ENCODE peak calls at places on chromosomes 11 and 22, in four cellular contexts. Q is stimulated activated CD4-positive, alpha-beta T cell treated with anti-CD3 and anti-CD28 coated beads, Interleukin-15, amount 100 ng/mL, for 48 hours; U is activated CD4-positive, alpha-beta T cell treated with anti-CD3 and anti-CD28 coated beads, Interleukin-2, amount 10 ng/mL, durations not matched to agents 7 days and 5 days; C is AG04449. L is an unnamed sample.

GRCh38 chr22:19959043-19959586 is 17.5 kb upstream of the TXNRD2 start:
- DNase-seq in C (no peak), U (no peak), Q (no peak), L (no peak)

GRCh38 chr11:92111291-92111690 is 113.3 kb upstream of the FAT3 start:
- DNase-seq in U (no peak), Q (no peak), C (no peak), L (no peak)

GRCh38 chr11:77547863-77548551 is 41.7 kb upstream of the AQP11 start:
- DNase-seq in C (peak), U (peak), Q (peak), L (peak)

GRCh38 chr11:69510471-69511357 is 29.3 kb downstream of the LINC01488 start:
- DNase-seq in C (peak), Q (no peak), U (no peak), L (no peak)

GRCh38 chr22:42745118-42745517 is 24.4 kb upstream of the A4GALT start:
- DNase-seq in Q (no peak), U (no peak), C (no peak), L (no peak)

GRCh38 chr22:46035380-46035741 is 58.4 kb upstream of the WNT7B start:
- DNase-seq in Q (no peak), U (no peak), C (no peak), L (no peak)

GRCh38 chr11:77107950-77108349 is 5.3 kb downstream of the OMP start:
- DNase-seq in U (no peak), C (peak), Q (no peak), L (no peak)

GRCh38 chr11:10909141-10909883 is 51.5 kb upstream of the ZBED5 start:
- DNase-seq in U (no peak), C (no peak), Q (no peak), L (no peak)

GRCh38 chr11:22582011-22582410 is 43.6 kb downstream of the FANCF start:
- DNase-seq in C (no peak), Q (no peak), U (no peak), L (no peak)

GRCh38 chr22:50169774-50170341 is 673 bp upstream of the PANX2 start:
- DNase-seq in U (peak), C (no peak), Q (peak), L (no peak)

GRCh38 chr11:71447791-71448256 is 369 bp downstream of the DHCR7 start:
- DNase-seq in C (no peak), U (peak), Q (peak), L (no peak)

GRCh38 chr22:23522642-23523251 is 57.3 kb downstream of the IGLL1 start:
- DNase-seq in U (no peak), C (no peak), Q (no peak), L (peak)

GRCh38 chr11:66934971-66935779 is 23.0 kb downstream of the PC start:
- DNase-seq in Q (no peak), C (peak), U (no peak), L (no peak)

GRCh38 chr11:33690290-33691050 is 10.2 kb downstream of the C11orf91 start:
- DNase-seq in Q (no peak), U (no peak), C (peak), L (no peak)

GRCh38 chr11:73521621-73522020 is 76.3 kb downstream of the FAM168A start:
- DNase-seq in Q (no peak), U (no peak), C (no peak), L (peak)

GRCh38 chr11:122727101-122727929 is 71.8 kb downstream of the UBASH3B start:
- DNase-seq in U (peak), C (no peak), Q (no peak), L (no peak)

GRCh38 chr22:20080776-20081654 is 974 bp downstream of the DGCR8 start:
- DNase-seq in Q (no peak), C (no peak), U (peak), L (peak)

GRCh38 chr11:47355283-47356128 is 3.0 kb upstream of the MYBPC3 start:
- DNase-seq in Q (peak), U (peak), C (peak), L (peak)

GRCh38 chr11:125110506-125110905 is 920 bp downstream of the TMEM218 start:
- DNase-seq in Q (no peak), C (no peak), U (no peak), L (no peak)

GRCh38 chr11:102205805-102206204 is 95.6 kb downstream of the YAP1 start:
- DNase-seq in Q (no peak), C (no peak), U (no peak), L (no peak)

GRCh38 chr11:62193954-62194353 is 3.9 kb downstream of the SCGB1D1 start:
- DNase-seq in U (no peak), Q (no peak), C (no peak), L (no peak)

GRCh38 chr11:12808519-12808918 is 134.3 kb downstream of the TEAD1 start:
- DNase-seq in U (no peak), C (no peak), Q (no peak), L (no peak)

GRCh38 chr11:60756307-60757032 is at the start of gene MS4A15:
- DNase-seq in U (no peak), C (no peak), Q (no peak), L (no peak)

GRCh38 chr11:12007769-12008737 is at the start of gene DKK3:
- DNase-seq in Q (no peak), C (no peak), U (no peak), L (no peak)

GRCh38 chr11:10452211-10452767 is 2.8 kb upstream of the AMPD3 start:
- DNase-seq in C (no peak), Q (no peak), U (no peak), L (no peak)

GRCh38 chr22:27992294-27993165 is 73.5 kb upstream of the PITPNB start:
- DNase-seq in U (no peak), C (no peak), Q (no peak), L (no peak)

GRCh38 chr11:2102132-2102882 is 36.9 kb downstream of the IGF2 start:
- DNase-seq in U (no peak), Q (no peak), C (no peak), L (no peak)

GRCh38 chr22:30115705-30116104 is 35.4 kb downstream of the HORMAD2 start:
- DNase-seq in C (no peak), Q (no peak), U (no peak), L (no peak)

GRCh38 chr11:65132238-65132987 is 1.9 kb downstream of the SYVN1 start:
- DNase-seq in C (no peak), U (no peak), Q (no peak), L (no peak)

GRCh38 chr11:68267881-68268240 is 3.9 kb downstream of the C11orf24 start:
- DNase-seq in Q (no peak), C (no peak), U (no peak), L (no peak)

GRCh38 chr22:29117799-29118477 is 45.1 kb downstream of the KREMEN1 start:
- DNase-seq in U (no peak), Q (no peak), C (no peak), L (no peak)

GRCh38 chr22:46996595-46997310 is 234.3 kb downstream of the TBC1D22A start:
- DNase-seq in C (no peak), U (no peak), Q (no peak), L (no peak)

GRCh38 chr11:72243567-72244316 is at the start of gene PHOX2A:
- DNase-seq in C (no peak), Q (no peak), U (no peak), L (no peak)